ENCODE peak calls at places on chromosomes 5 and 9, in eight cellular contexts. One of them, this sample, is unnamed.

GRCh38 chr5:138488481-138488945 is 23.2 kb downstream of the EGR1 start:
- DNase-seq in Peyer's patch: no peak
- DNase-seq in transverse colon: no peak
- DNase-seq in uterus: no peak
- DNase-seq in HepG2: no peak
- DNase-seq in ovary: no peak
- DNase-seq in testis: no peak
- DNase-seq in tibial nerve: no peak
- DNase-seq in this sample: no peak

GRCh38 chr5:133859073-133859472 is 109.4 kb downstream of the C5orf15 start:
- DNase-seq in Peyer's patch: no peak
- DNase-seq in transverse colon: no peak
- DNase-seq in uterus: no peak
- DNase-seq in HepG2: no peak
- DNase-seq in ovary: no peak
- DNase-seq in testis: no peak
- DNase-seq in tibial nerve: no peak
- DNase-seq in this sample: no peak

GRCh38 chr5:139138790-139139189 is 59.4 kb downstream of the SIL1 start:
- DNase-seq in Peyer's patch: no peak
- DNase-seq in transverse colon: no peak
- DNase-seq in uterus: peak
- DNase-seq in HepG2: peak
- DNase-seq in ovary: no peak
- DNase-seq in testis: no peak
- DNase-seq in tibial nerve: no peak
- DNase-seq in this sample: peak

GRCh38 chr5:75681125-75681830 is 36.0 kb downstream of the POC5 start:
- DNase-seq in Peyer's patch: no peak
- DNase-seq in transverse colon: no peak
- DNase-seq in uterus: no peak
- DNase-seq in HepG2: peak
- DNase-seq in ovary: no peak
- DNase-seq in testis: no peak
- DNase-seq in tibial nerve: no peak
- DNase-seq in this sample: no peak

GRCh38 chr5:167953151-167953788 is 338.2 kb upstream of the WWC1 start:
- DNase-seq in Peyer's patch: no peak
- DNase-seq in transverse colon: no peak
- DNase-seq in uterus: no peak
- DNase-seq in HepG2: no peak
- DNase-seq in ovary: no peak
- DNase-seq in testis: no peak
- DNase-seq in tibial nerve: no peak
- DNase-seq in this sample: no peak

GRCh38 chr5:153299891-153300290 is 190.6 kb upstream of the GRIA1 start:
- DNase-seq in Peyer's patch: no peak
- DNase-seq in transverse colon: no peak
- DNase-seq in uterus: no peak
- DNase-seq in HepG2: no peak
- DNase-seq in ovary: no peak
- DNase-seq in testis: no peak
- DNase-seq in tibial nerve: no peak
- DNase-seq in this sample: no peak

GRCh38 chr9:104304925-104305324 is 199.1 kb upstream of the OR13F1 start:
- DNase-seq in Peyer's patch: no peak
- DNase-seq in transverse colon: no peak
- DNase-seq in uterus: no peak
- DNase-seq in HepG2: no peak
- DNase-seq in ovary: no peak
- DNase-seq in testis: no peak
- DNase-seq in tibial nerve: no peak
- DNase-seq in this sample: no peak

GRCh38 chr5:73534001-73534547 is 31.4 kb downstream of the ANKRA2 start:
- DNase-seq in Peyer's patch: no peak
- DNase-seq in transverse colon: no peak
- DNase-seq in uterus: no peak
- DNase-seq in HepG2: no peak
- DNase-seq in ovary: no peak
- DNase-seq in testis: no peak
- DNase-seq in tibial nerve: no peak
- DNase-seq in this sample: no peak

GRCh38 chr5:78803386-78803785 is 154.8 kb upstream of the LHFPL2 start:
- DNase-seq in Peyer's patch: no peak
- DNase-seq in transverse colon: peak
- DNase-seq in uterus: peak
- DNase-seq in HepG2: no peak
- DNase-seq in ovary: peak
- DNase-seq in testis: peak
- DNase-seq in tibial nerve: peak
- DNase-seq in this sample: no peak

GRCh38 chr9:21904371-21904770 is 89.8 kb downstream of the CDKN2A start:
- DNase-seq in Peyer's patch: no peak
- DNase-seq in transverse colon: no peak
- DNase-seq in uterus: no peak
- DNase-seq in HepG2: no peak
- DNase-seq in ovary: no peak
- DNase-seq in testis: no peak
- DNase-seq in tibial nerve: no peak
- DNase-seq in this sample: no peak

DNA sequence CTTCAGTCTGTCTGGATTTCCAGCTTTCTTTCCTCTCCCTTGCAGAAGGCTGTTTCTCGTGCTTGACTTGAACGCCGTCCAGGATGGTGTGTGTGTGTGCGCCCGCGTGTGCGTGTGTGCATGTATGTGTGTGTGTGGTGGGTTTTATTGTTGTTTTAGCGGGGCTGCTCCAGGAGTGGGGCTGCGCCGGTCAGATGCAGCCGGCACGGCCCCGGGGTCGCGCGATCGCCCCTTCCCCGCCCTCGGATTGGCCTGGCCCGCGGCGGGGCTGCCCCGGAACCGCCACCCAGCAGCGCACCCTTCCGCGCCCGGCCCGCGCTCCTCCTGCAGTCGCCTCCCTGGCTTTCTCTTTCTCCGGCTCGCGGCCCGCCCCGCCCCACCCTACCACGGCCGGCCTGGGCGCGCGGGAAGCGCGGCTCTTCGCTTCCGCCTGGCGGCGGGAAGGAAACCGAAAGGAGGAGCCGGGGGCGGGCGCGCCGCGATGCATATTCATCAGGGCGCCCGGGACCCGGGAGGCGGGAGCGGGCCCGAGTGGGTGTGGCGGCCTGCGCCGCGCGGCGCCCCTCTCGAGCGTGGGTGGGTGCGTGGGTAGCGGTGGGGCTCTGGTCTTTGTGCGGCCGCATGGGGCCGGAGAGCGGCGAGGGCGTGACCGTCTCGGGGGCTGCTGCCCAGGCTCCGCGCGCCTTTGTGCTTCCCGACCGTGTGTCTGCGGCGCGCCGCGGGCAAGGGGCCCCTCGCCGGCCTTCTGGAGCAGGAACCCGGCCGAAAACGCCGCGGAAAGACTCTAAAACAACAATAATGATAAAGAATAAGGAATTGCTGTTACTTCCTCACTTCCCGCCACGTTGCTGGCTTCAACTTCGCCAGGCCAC is 8.5 kb upstream of the NFIB start:
- DNase-seq in Peyer's patch: peak
- DNase-seq in transverse colon: peak
- DNase-seq in uterus: peak
- DNase-seq in HepG2: peak
- DNase-seq in ovary: peak
- DNase-seq in testis: peak
- DNase-seq in tibial nerve: peak
- DNase-seq in this sample: peak
- TF ChIP-seq POLR2A in Peyer's patch: no peak
- TF ChIP-seq POLR2A in transverse colon: peak
- TF ChIP-seq POLR2A in uterus: peak
- TF ChIP-seq POLR2A in HepG2: no peak
- TF ChIP-seq POLR2A in ovary: peak
- TF ChIP-seq POLR2A in testis: no peak
- TF ChIP-seq POLR2A in tibial nerve: peak
- TF ChIP-seq POLR2A in this sample: no peak

DNA sequence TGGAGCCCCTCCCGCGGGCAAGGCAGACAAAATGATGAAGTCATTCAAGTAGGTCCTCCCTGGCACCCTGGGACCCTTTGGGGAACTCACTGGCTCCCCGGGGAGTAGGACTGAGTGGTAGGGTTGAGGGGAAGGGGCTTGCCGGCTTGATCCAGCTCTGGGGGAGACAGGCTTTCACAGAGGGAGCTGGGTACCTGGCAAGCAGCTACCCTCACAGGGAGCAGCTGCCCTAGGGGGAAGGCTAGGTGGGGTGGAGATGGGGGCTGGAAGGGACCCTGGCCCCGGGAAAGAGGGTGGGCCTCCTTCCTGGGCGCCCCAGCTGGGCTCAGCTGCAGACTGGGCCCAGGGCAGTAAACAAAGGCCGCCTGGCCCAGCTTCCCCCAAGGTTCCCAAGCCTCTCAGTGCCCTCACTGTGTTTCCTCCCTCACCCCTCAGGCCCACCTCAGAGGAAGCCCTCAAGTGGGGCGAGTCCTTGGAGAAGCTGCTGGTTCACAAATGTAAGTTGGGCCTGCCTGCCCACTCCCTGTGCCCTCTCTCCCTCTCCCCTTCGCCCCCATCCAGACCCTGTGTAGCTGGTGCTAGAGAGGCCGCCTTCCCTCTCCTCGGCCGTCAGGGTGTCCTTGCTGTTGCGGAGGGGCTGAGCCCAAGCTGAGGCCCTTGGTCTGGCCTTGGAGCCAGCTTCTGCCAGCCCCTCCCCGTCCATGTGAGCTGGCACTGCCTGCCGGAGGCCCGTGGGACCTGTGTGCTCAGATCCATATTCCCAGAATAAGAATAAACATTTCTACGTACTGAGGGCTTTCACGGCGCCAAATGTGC is 131.2 kb downstream of the RGS3 start:
- DNase-seq in Peyer's patch: peak
- DNase-seq in transverse colon: no peak
- DNase-seq in uterus: no peak
- DNase-seq in HepG2: no peak
- DNase-seq in ovary: no peak
- DNase-seq in testis: peak
- DNase-seq in tibial nerve: no peak
- DNase-seq in this sample: no peak
- TF ChIP-seq POLR2A in Peyer's patch: no peak
- TF ChIP-seq POLR2A in transverse colon: no peak
- TF ChIP-seq POLR2A in uterus: no peak
- TF ChIP-seq POLR2A in HepG2: no peak
- TF ChIP-seq POLR2A in ovary: no peak
- TF ChIP-seq POLR2A in testis: no peak
- TF ChIP-seq POLR2A in tibial nerve: no peak
- TF ChIP-seq POLR2A in this sample: no peak

DNA sequence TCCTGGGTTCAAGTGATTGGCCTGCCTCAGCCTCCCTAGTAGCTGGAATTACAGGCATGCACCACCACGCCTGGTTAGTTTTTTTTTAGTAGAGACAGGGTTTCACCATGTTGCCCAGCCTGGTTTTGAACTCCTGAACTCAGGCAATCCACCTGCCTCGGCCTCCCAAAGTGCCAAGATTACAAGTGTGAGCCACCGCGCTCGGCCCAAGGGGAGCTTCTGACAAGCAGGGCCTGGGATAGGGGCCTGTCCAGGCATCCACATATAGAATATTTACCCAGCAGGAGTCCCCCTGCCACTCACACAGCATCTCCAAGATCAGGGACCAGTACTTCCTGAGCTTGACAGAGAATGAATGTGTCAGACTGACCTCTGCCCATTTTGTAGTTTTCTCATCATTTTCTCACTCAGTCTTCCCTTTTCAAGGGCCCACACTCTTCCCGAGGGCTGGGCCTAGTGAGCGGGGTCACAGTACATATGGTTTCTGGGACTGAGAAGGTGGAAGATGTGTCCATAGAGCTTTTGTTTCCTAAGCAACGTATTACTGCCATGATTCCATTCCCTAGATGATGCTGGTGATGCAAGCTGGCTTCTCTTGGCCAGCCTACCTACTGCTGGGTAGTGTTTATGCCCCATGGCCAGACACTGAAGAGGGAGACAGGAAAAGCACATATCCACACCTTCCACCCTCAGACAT is 9.9 kb downstream of the IRF1 start:
- DNase-seq in Peyer's patch: peak
- DNase-seq in transverse colon: no peak
- DNase-seq in uterus: no peak
- DNase-seq in HepG2: no peak
- DNase-seq in ovary: no peak
- DNase-seq in testis: no peak
- DNase-seq in tibial nerve: no peak
- DNase-seq in this sample: no peak
- TF ChIP-seq POLR2A in Peyer's patch: no peak
- TF ChIP-seq POLR2A in transverse colon: no peak
- TF ChIP-seq POLR2A in uterus: no peak
- TF ChIP-seq POLR2A in HepG2: no peak
- TF ChIP-seq POLR2A in ovary: no peak
- TF ChIP-seq POLR2A in testis: no peak
- TF ChIP-seq POLR2A in tibial nerve: no peak
- TF ChIP-seq POLR2A in this sample: no peak

GRCh38 chr9:137493163-137494103 is 34.3 kb upstream of the NSMF start:
- DNase-seq in Peyer's patch: no peak
- DNase-seq in transverse colon: no peak
- DNase-seq in uterus: no peak
- DNase-seq in HepG2: no peak
- DNase-seq in ovary: no peak
- DNase-seq in testis: no peak
- DNase-seq in tibial nerve: no peak
- DNase-seq in this sample: peak

GRCh38 chr9:137494550-137495351 is 35.6 kb upstream of the NSMF start:
- DNase-seq in Peyer's patch: peak
- DNase-seq in transverse colon: peak
- DNase-seq in uterus: no peak
- DNase-seq in HepG2: no peak
- DNase-seq in ovary: no peak
- DNase-seq in testis: no peak
- DNase-seq in tibial nerve: no peak
- DNase-seq in this sample: no peak

GRCh38 chr9:137492464-137493162 is 33.5 kb upstream of the NSMF start:
- DNase-seq in Peyer's patch: peak
- DNase-seq in transverse colon: peak
- DNase-seq in uterus: no peak
- DNase-seq in HepG2: no peak
- DNase-seq in ovary: no peak
- DNase-seq in testis: no peak
- DNase-seq in tibial nerve: no peak
- DNase-seq in this sample: peak

GRCh38 chr9:137491735-137492432 is 32.8 kb upstream of the NSMF start:
- DNase-seq in Peyer's patch: no peak
- DNase-seq in transverse colon: no peak
- DNase-seq in uterus: no peak
- DNase-seq in HepG2: no peak
- DNase-seq in ovary: no peak
- DNase-seq in testis: no peak
- DNase-seq in tibial nerve: no peak
- DNase-seq in this sample: no peak

DNA sequence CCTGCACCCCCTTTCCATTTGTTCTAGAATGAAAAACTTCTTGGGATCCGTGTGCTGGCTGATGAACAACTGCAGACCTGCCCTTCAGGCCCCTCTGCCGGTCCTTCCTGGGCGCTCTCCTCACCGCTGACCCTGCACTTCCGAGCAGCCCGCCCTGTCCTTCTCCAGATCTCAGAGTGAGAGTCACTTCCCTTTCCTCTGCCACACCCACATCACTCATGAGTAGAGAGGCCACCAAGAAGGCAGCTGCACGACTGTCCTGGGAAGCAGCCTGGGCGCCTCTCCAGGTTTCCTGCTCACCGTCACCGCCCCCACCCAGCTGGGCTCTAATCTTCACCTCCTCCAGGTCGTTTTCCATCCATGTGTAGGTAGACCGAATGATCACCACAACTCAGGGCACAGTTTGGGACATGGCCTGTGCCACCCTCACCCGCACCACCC is 35.0 kb upstream of the NSMF start:
- DNase-seq in Peyer's patch: no peak
- DNase-seq in transverse colon: peak
- DNase-seq in uterus: no peak
- DNase-seq in HepG2: no peak
- DNase-seq in ovary: no peak
- DNase-seq in testis: no peak
- DNase-seq in tibial nerve: no peak
- DNase-seq in this sample: no peak
- TF ChIP-seq POLR2A in Peyer's patch: no peak
- TF ChIP-seq POLR2A in transverse colon: peak
- TF ChIP-seq POLR2A in uterus: no peak
- TF ChIP-seq POLR2A in HepG2: no peak
- TF ChIP-seq POLR2A in ovary: no peak
- TF ChIP-seq POLR2A in testis: no peak
- TF ChIP-seq POLR2A in tibial nerve: no peak
- TF ChIP-seq POLR2A in this sample: no peak